ENCODE peak calls at places on chromosomes 1 and 21, in ten cellular contexts. B, Z, E, W, K, R, D, V, X and C are unnamed samples.

GRCh38 chr1:75861831-75862230 is 65.1 kb downstream of the MSH4 start:
- DNase-seq in B (no peak), Z (no peak), E (no peak), W (no peak), K (no peak), R (no peak), D (no peak), V (no peak), X (peak), C (no peak)

GRCh38 chr1:238242156-238242555 is 351.4 kb upstream of the ZP4 start:
- DNase-seq in B (no peak), Z (no peak), E (no peak), W (no peak), K (no peak), R (peak), D (no peak), V (no peak), X (no peak), C (no peak)

GRCh38 chr1:58287894-58288623 is 258.5 kb downstream of the OMA1 start:
- DNase-seq in B (no peak), Z (no peak), E (no peak), W (no peak), K (no peak), R (no peak), D (no peak), V (no peak), X (no peak), C (no peak)

GRCh38 chr1:93828437-93828756 is 50.6 kb downstream of the DNTTIP2 start:
- DNase-seq in B (no peak), Z (no peak), E (no peak), W (no peak), K (no peak), R (no peak), D (no peak), V (no peak), X (no peak), C (no peak)

GRCh38 chr1:24926596-24927249 is 3.4 kb downstream of the RUNX3 start:
- DNase-seq in B (no peak), Z (peak), E (no peak), W (no peak), K (no peak), R (no peak), D (peak), V (peak), X (peak), C (peak)

GRCh38 chr1:119364640-119365039 is 3.9 kb upstream of the HAO2 start:
- DNase-seq in B (no peak), Z (no peak), E (no peak), W (no peak), K (no peak), R (peak), D (no peak), V (no peak), X (no peak), C (no peak)

GRCh38 chr1:109906160-109906838 is 4.3 kb upstream of the CSF1 start:
- DNase-seq in B (no peak), Z (no peak), E (no peak), W (no peak), K (peak), R (no peak), D (no peak), V (no peak), X (no peak), C (no peak)

GRCh38 chr1:231236131-231236571 is 4.9 kb upstream of the GNPAT start:
- DNase-seq in B (no peak), Z (no peak), E (no peak), W (no peak), K (no peak), R (no peak), D (no peak), V (no peak), X (no peak), C (no peak)

GRCh38 chr1:37994886-37995566 is 5.2 kb upstream of the SF3A3 start:
- DNase-seq in B (no peak), Z (no peak), E (no peak), W (no peak), K (no peak), R (no peak), D (no peak), V (no peak), X (peak), C (no peak)

GRCh38 chr1:211722277-211723175 is 47.1 kb upstream of the NEK2 start:
- DNase-seq in B (no peak), Z (no peak), E (no peak), W (no peak), K (no peak), R (no peak), D (no peak), V (no peak), X (no peak), C (no peak)

GRCh38 chr1:236421022-236421421 is 26.9 kb downstream of the EDARADD start:
- DNase-seq in B (no peak), Z (no peak), E (no peak), W (no peak), K (no peak), R (peak), D (no peak), V (no peak), X (no peak), C (no peak)

GRCh38 chr1:200464784-200465400 is 55.1 kb upstream of the ZNF281 start:
- DNase-seq in B (no peak), Z (no peak), E (no peak), W (no peak), K (no peak), R (no peak), D (no peak), V (no peak), X (no peak), C (no peak)

GRCh38 chr1:35835398-35835797 is 27.6 kb downstream of the AGO4 start:
- DNase-seq in B (no peak), Z (no peak), E (no peak), W (no peak), K (no peak), R (peak), D (no peak), V (no peak), X (no peak), C (no peak)

GRCh38 chr1:42305639-42306038 is 29.4 kb downstream of the FOXJ3 start:
- DNase-seq in B (no peak), Z (no peak), E (no peak), W (no peak), K (no peak), R (no peak), D (no peak), V (no peak), X (no peak), C (no peak)

GRCh38 chr21:37424987-37425386 is 58.4 kb downstream of the DYRK1A start:
- DNase-seq in B (no peak), Z (no peak), E (no peak), W (no peak), K (no peak), R (no peak), D (no peak), V (no peak), X (no peak), C (no peak)

GRCh38 chr1:54980528-54981241 is at the start of gene TMEM61:
- DNase-seq in B (no peak), Z (no peak), E (peak), W (no peak), K (no peak), R (no peak), D (no peak), V (peak), X (peak), C (peak)

GRCh38 chr1:158017800-158018595 is 24.6 kb downstream of the KIRREL1 start:
- DNase-seq in B (no peak), Z (no peak), E (no peak), W (no peak), K (no peak), R (no peak), D (no peak), V (no peak), X (no peak), C (no peak)

GRCh38 chr1:86380257-86380861 is 15.8 kb downstream of the ODF2L start:
- DNase-seq in B (peak), Z (peak), E (no peak), W (no peak), K (peak), R (peak), D (no peak), V (peak), X (no peak), C (no peak)

GRCh38 chr1:8516793-8517556 is 199.1 kb downstream of the SLC45A1 start:
- DNase-seq in B (no peak), Z (peak), E (no peak), W (no peak), K (no peak), R (no peak), D (no peak), V (no peak), X (no peak), C (no peak)

GRCh38 chr1:160547371-160547901 is 24.4 kb upstream of the SLAMF6 start:
- DNase-seq in B (no peak), Z (no peak), E (no peak), W (no peak), K (no peak), R (no peak), D (no peak), V (no peak), X (no peak), C (no peak)

GRCh38 chr1:167416506-167416905 is 101.8 kb downstream of the CD247 start:
- DNase-seq in B (no peak), Z (no peak), E (no peak), W (no peak), K (no peak), R (no peak), D (no peak), V (peak), X (no peak), C (no peak)

GRCh38 chr1:160351629-160352028 is 8.4 kb downstream of the NCSTN start:
- DNase-seq in B (no peak), Z (no peak), E (no peak), W (no peak), K (no peak), R (no peak), D (no peak), V (no peak), X (no peak), C (no peak)

GRCh38 chr1:19524791-19525190 is 39.5 kb upstream of the CAPZB start:
- DNase-seq in B (no peak), Z (no peak), E (no peak), W (no peak), K (no peak), R (no peak), D (no peak), V (no peak), X (no peak), C (no peak)

GRCh38 chr1:63524166-63524565 is 841 bp downstream of the EFCAB7 start:
- DNase-seq in B (no peak), Z (peak), E (no peak), W (no peak), K (no peak), R (no peak), D (no peak), V (no peak), X (no peak), C (no peak)

GRCh38 chr1:29783501-29784275 is 547.4 kb downstream of the PTPRU start:
- DNase-seq in B (no peak), Z (no peak), E (no peak), W (no peak), K (no peak), R (no peak), D (no peak), V (no peak), X (no peak), C (no peak)

GRCh38 chr1:78176448-78176847 is 130.7 kb downstream of the GIPC2 start:
- DNase-seq in B (no peak), Z (peak), E (no peak), W (no peak), K (no peak), R (peak), D (peak), V (peak), X (no peak), C (no peak)

GRCh38 chr1:218164111-218164929 is 120.8 kb upstream of the RRP15 start:
- DNase-seq in B (no peak), Z (peak), E (no peak), W (no peak), K (peak), R (no peak), D (no peak), V (peak), X (peak), C (peak)

GRCh38 chr1:170032531-170033295 is 41.8 kb downstream of the KIFAP3 start:
- DNase-seq in B (no peak), Z (peak), E (no peak), W (no peak), K (no peak), R (no peak), D (no peak), V (no peak), X (no peak), C (no peak)

GRCh38 chr1:170030212-170030611 is 44.3 kb downstream of the KIFAP3 start:
- DNase-seq in B (no peak), Z (no peak), E (no peak), W (no peak), K (no peak), R (no peak), D (no peak), V (no peak), X (no peak), C (no peak)

DNA sequence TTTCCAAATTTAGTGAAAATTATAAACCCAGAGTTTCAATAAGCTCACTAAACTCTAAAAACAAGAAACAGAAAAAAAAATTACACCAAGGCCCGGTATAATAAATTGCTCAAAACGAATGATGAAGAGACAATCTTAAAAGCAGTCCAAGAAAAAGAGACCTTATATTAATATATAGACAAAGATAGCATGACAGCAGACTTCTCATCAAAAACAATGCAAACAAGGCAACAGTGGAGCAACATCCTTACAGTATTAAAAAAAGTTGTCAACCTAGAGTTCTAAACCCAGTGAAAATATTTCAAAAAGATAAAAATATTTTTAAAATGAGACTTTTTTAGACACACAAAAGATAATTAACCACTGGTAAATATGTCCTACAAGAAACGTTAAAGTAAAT is 46.7 kb downstream of the KIFAP3 start:
- DNase-seq in B (no peak), Z (no peak), E (no peak), W (no peak), K (no peak), R (no peak), D (no peak), V (no peak), X (no peak), C (no peak)
- TF ChIP-seq CTCF in B (no peak), Z (no peak), E (no peak), W (no peak), K (no peak), R (no peak), D (no peak), V (no peak), X (no peak), C (no peak)

DNA sequence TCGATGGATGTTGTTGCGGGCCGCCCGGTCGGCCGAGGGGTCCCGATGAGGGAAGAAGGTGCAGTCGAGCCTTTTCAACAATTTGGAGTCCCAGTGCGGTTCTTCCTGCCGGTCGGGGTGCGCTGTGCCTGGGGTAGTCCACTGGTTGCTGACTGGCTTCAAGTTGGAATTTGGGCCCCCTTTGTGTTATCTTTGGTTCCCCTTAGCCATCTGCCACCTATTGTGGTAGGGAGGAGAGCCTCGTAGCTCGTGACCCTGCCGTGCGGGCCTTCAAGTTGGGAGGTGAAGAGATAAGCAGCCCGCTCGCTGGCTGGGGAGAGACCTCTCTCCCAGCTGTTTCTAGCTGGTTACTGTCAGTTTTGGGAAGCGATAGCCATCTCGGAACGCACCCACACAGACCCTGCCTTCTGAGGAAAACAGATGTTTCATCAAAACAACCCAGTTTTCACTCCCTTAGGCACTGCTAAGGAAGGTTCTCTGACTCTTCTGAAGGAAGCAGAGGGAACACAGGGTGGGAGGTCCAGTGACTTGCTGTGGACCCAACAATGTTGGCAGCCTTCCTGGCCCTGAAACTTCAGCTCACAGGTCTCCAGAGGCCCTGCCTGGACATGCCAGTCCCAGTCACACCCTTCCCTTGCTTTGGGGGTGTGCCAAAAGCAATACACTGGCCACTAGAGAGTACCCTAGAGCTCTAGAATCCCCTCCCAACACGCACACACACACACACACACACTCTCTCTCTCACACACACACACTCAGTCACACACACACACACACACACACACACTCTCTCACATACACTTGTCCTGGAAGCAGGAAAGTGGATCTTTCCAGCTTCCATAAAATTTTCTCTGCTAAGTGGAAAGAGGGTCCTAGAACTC is 1.0 kb downstream of the BTG2 start:
- DNase-seq in B (peak), Z (peak), E (peak), W (peak), K (peak), R (peak), D (peak), V (peak), X (peak), C (peak)
- TF ChIP-seq CTCF in B (peak), Z (peak), E (peak), W (no peak), K (peak), R (peak), D (no peak), V (peak), X (no peak), C (no peak)

GRCh38 chr1:27789511-27790154 is 16.6 kb downstream of the STX12 start:
- DNase-seq in B (no peak), Z (no peak), E (peak), W (peak), K (no peak), R (no peak), D (no peak), V (no peak), X (no peak), C (no peak)
- TF ChIP-seq CTCF in B (no peak), Z (no peak), E (no peak), W (no peak), K (no peak), R (no peak), D (no peak), V (no peak), X (no peak), C (no peak)

GRCh38 chr1:248699099-248699498 is 3.5 kb downstream of the OR14I1 start:
- DNase-seq in B (no peak), Z (no peak), E (no peak), W (no peak), K (no peak), R (no peak), D (no peak), V (no peak), X (no peak), C (no peak)

GRCh38 chr1:248695451-248696132 is 7.0 kb downstream of the OR14I1 start:
- DNase-seq in B (no peak), Z (no peak), E (no peak), W (no peak), K (no peak), R (no peak), D (no peak), V (no peak), X (no peak), C (no peak)

GRCh38 chr1:248697907-248698306 is 4.7 kb downstream of the OR14I1 start:
- DNase-seq in B (no peak), Z (no peak), E (no peak), W (no peak), K (no peak), R (no peak), D (no peak), V (no peak), X (no peak), C (no peak)

GRCh38 chr1:248696775-248697174 is 5.8 kb downstream of the OR14I1 start:
- DNase-seq in B (no peak), Z (peak), E (no peak), W (no peak), K (no peak), R (no peak), D (no peak), V (no peak), X (no peak), C (no peak)

GRCh38 chr1:248696261-248696660 is 6.3 kb downstream of the OR14I1 start:
- DNase-seq in B (no peak), Z (peak), E (no peak), W (no peak), K (peak), R (no peak), D (no peak), V (no peak), X (no peak), C (no peak)
- TF ChIP-seq CTCF in B (no peak), Z (peak), E (peak), W (no peak), K (peak), R (no peak), D (no peak), V (no peak), X (no peak), C (no peak)

DNA sequence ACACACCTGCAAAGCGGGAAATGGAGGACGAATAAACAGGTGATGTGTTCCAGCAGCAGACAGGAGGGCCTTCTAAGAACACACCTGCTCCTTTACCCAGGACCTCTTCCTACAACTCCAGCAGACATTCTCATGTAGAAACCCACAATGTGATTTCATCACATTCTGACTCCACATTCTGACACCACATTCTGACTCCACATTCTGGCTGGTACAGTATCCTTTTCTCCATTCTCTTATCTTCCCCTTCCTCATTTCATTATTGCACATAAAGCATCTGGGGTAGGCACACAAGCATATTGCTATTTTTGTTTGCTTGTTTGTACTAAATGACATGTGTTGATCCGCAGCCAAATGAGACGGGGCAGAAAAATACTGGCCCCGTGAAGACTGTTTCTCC is 3.6 kb upstream of the ZNF124 start:
- DNase-seq in B (no peak), Z (no peak), E (no peak), W (no peak), K (no peak), R (no peak), D (no peak), V (no peak), X (no peak), C (no peak)
- TF ChIP-seq CTCF in B (no peak), Z (no peak), E (no peak), W (no peak), K (no peak), R (no peak), D (no peak), V (no peak), X (no peak), C (no peak)

GRCh38 chr1:215523128-215523861 is 43.8 kb upstream of the KCTD3 start:
- DNase-seq in B (no peak), Z (no peak), E (no peak), W (no peak), K (no peak), R (no peak), D (no peak), V (no peak), X (no peak), C (no peak)

GRCh38 chr1:215521279-215521678 is 45.8 kb upstream of the KCTD3 start:
- DNase-seq in B (no peak), Z (no peak), E (no peak), W (no peak), K (no peak), R (no peak), D (no peak), V (no peak), X (no peak), C (no peak)

GRCh38 chr1:215518594-215518993 is 48.5 kb upstream of the KCTD3 start:
- DNase-seq in B (no peak), Z (no peak), E (no peak), W (no peak), K (no peak), R (no peak), D (no peak), V (no peak), X (no peak), C (no peak)

GRCh38 chr1:215517441-215517891 is 49.6 kb upstream of the KCTD3 start:
- DNase-seq in B (peak), Z (peak), E (peak), W (no peak), K (no peak), R (peak), D (no peak), V (peak), X (peak), C (no peak)
- TF ChIP-seq CTCF in B (peak), Z (peak), E (peak), W (no peak), K (no peak), R (no peak), D (no peak), V (peak), X (peak), C (peak)